ENCODE peak calls at places on chromosomes 3 and 15, in ten cellular contexts. A is GM06990, N is natural killer cell, K is T-cell, F is ACHN, J is breast epithelium, U is HT-29, D is HT1080, E is upper lobe of left lung, O is dorsolateral prefrontal cortex. V is an unnamed sample.

GRCh38 chr3:25706213-25706612 is 41.5 kb upstream of the TOP2B start:
- DNase-seq in A (no peak), N (no peak), K (no peak), F (no peak), J (no peak), U (no peak), D (no peak), E (no peak), O (no peak), V (no peak)

GRCh38 chr3:132537297-132537696 is 59.8 kb upstream of the ACKR4 start:
- DNase-seq in A (no peak), N (no peak), K (no peak), F (no peak), J (no peak), U (peak), D (no peak), E (no peak), O (no peak), V (no peak)

GRCh38 chr3:100042577-100042981 is 71.7 kb downstream of the FILIP1L start:
- DNase-seq in A (no peak), N (no peak), K (no peak), F (peak), J (no peak), U (peak), D (no peak), E (no peak), O (no peak), V (no peak)

GRCh38 chr3:56469141-56469540 is 874 bp upstream of the ERC2 start:
- DNase-seq in A (no peak), N (no peak), K (no peak), F (no peak), J (no peak), U (no peak), D (peak), E (no peak), O (no peak), V (no peak)

GRCh38 chr3:46845860-46846623 is 17.2 kb downstream of the MYL3 start:
- DNase-seq in A (peak), N (peak), K (peak), F (peak), J (peak), U (peak), D (no peak), E (peak), O (peak), V (peak)

GRCh38 chr3:152444029-152444641 is 175.4 kb downstream of the MBNL1 start:
- DNase-seq in A (peak), N (no peak), K (no peak), F (peak), J (no peak), U (peak), D (peak), E (no peak), O (no peak), V (no peak)

GRCh38 chr15:87734571-87735373 is 521.8 kb downstream of the NTRK3 start:
- DNase-seq in A (no peak), N (no peak), K (no peak), F (no peak), J (no peak), U (no peak), D (no peak), E (no peak), O (no peak), V (no peak)

GRCh38 chr3:162487138-162487537 is 990.5 kb downstream of the OTOL1 start:
- DNase-seq in A (no peak), N (no peak), K (no peak), F (no peak), J (no peak), U (no peak), D (no peak), E (no peak), O (no peak), V (no peak)

GRCh38 chr3:12803371-12803770 is 6.9 kb downstream of the CAND2 start:
- DNase-seq in A (no peak), N (no peak), K (no peak), F (no peak), J (no peak), U (no peak), D (no peak), E (no peak), O (no peak), V (no peak)

GRCh38 chr3:48466386-48467109 is 20.0 kb downstream of the ATRIP start:
- DNase-seq in A (peak), N (no peak), K (peak), F (no peak), J (no peak), U (peak), D (no peak), E (peak), O (no peak), V (no peak)